ENCODE peak calls at places on chromosomes 13 and 19, in eight cellular contexts. One of them, this sample, is unnamed.
A peak's percentile ranks its signal among the peaks of the same experiment; 100 is the strongest.

GRCh38 chr19:18846862-18847515 is 15.2 kb downstream of the UPF1 start:
- DNase-seq in heart left ventricle: peak; percentile 75
- DNase-seq in BJ: no peak
- DNase-seq in lower lobe of right lung: peak; percentile 85
- DNase-seq in transverse colon: peak; percentile 80
- DNase-seq in colonic mucosa: peak; percentile 76
- DNase-seq in Karpas-422: peak; percentile 83
- DNase-seq in effector memory CD4-positive, alpha-beta T cell: peak; percentile 33
- DNase-seq in this sample: peak; percentile 78

GRCh38 chr19:2344381-2344870 is 15.6 kb upstream of the TMPRSS9 start:
- DNase-seq in BJ: no peak
- DNase-seq in lower lobe of right lung: peak; percentile 33
- DNase-seq in effector memory CD4-positive, alpha-beta T cell: no peak
- DNase-seq in colonic mucosa: no peak
- DNase-seq in Karpas-422: no peak
- DNase-seq in transverse colon: no peak
- DNase-seq in heart left ventricle: no peak
- DNase-seq in this sample: no peak

GRCh38 chr19:29383696-29384095 is 142.1 kb upstream of the VSTM2B start:
- DNase-seq in transverse colon: no peak
- DNase-seq in heart left ventricle: no peak
- DNase-seq in BJ: no peak
- DNase-seq in effector memory CD4-positive, alpha-beta T cell: no peak
- DNase-seq in colonic mucosa: no peak
- DNase-seq in Karpas-422: no peak
- DNase-seq in lower lobe of right lung: no peak
- DNase-seq in this sample: no peak

GRCh38 chr13:37934339-37935191 is 65.0 kb upstream of the TRPC4 start:
- DNase-seq in heart left ventricle: no peak
- DNase-seq in colonic mucosa: no peak
- DNase-seq in BJ: no peak
- DNase-seq in lower lobe of right lung: no peak
- DNase-seq in effector memory CD4-positive, alpha-beta T cell: no peak
- DNase-seq in transverse colon: no peak
- DNase-seq in Karpas-422: no peak
- DNase-seq in this sample: no peak

GRCh38 chr19:23992348-23992747 is 77.7 kb downstream of the ZNF726 start:
- DNase-seq in transverse colon: no peak
- DNase-seq in effector memory CD4-positive, alpha-beta T cell: no peak
- DNase-seq in Karpas-422: no peak
- DNase-seq in heart left ventricle: no peak
- DNase-seq in lower lobe of right lung: no peak
- DNase-seq in BJ: no peak
- DNase-seq in colonic mucosa: no peak
- DNase-seq in this sample: no peak

GRCh38 chr19:277581-278165 is 13.5 kb downstream of the PLPP2 start:
- DNase-seq in BJ: no peak
- DNase-seq in Karpas-422: no peak
- DNase-seq in colonic mucosa: no peak
- DNase-seq in lower lobe of right lung: no peak
- DNase-seq in transverse colon: no peak
- DNase-seq in effector memory CD4-positive, alpha-beta T cell: no peak
- DNase-seq in heart left ventricle: no peak
- DNase-seq in this sample: no peak

GRCh38 chr13:46278474-46278873 is 66.7 kb downstream of the LRRC63 start:
- DNase-seq in transverse colon: no peak
- DNase-seq in colonic mucosa: no peak
- DNase-seq in effector memory CD4-positive, alpha-beta T cell: no peak
- DNase-seq in heart left ventricle: no peak
- DNase-seq in BJ: no peak
- DNase-seq in Karpas-422: no peak
- DNase-seq in lower lobe of right lung: no peak
- DNase-seq in this sample: no peak

GRCh38 chr19:6947745-6948144 is 60.4 kb downstream of the ADGRE1 start:
- DNase-seq in lower lobe of right lung: no peak
- DNase-seq in BJ: no peak
- DNase-seq in Karpas-422: no peak
- DNase-seq in effector memory CD4-positive, alpha-beta T cell: no peak
- DNase-seq in heart left ventricle: no peak
- DNase-seq in transverse colon: no peak
- DNase-seq in colonic mucosa: no peak
- DNase-seq in this sample: no peak

GRCh38 chr19:34120846-34121639 is 51.3 kb upstream of the LSM14A start:
- DNase-seq in transverse colon: no peak
- DNase-seq in heart left ventricle: no peak
- DNase-seq in lower lobe of right lung: no peak
- DNase-seq in effector memory CD4-positive, alpha-beta T cell: peak; percentile 6
- DNase-seq in colonic mucosa: peak; percentile 21
- DNase-seq in BJ: no peak
- DNase-seq in Karpas-422: peak; percentile 78
- DNase-seq in this sample: no peak

GRCh38 chr19:54905908-54906511 is at the start of gene NCR1:
- DNase-seq in lower lobe of right lung: no peak
- DNase-seq in transverse colon: no peak
- DNase-seq in heart left ventricle: no peak
- DNase-seq in colonic mucosa: no peak
- DNase-seq in BJ: no peak
- DNase-seq in effector memory CD4-positive, alpha-beta T cell: no peak
- DNase-seq in Karpas-422: no peak
- DNase-seq in this sample: no peak

GRCh38 chr19:34983786-34984185 is 16.3 kb upstream of the GRAMD1A start:
- DNase-seq in Karpas-422: no peak
- DNase-seq in effector memory CD4-positive, alpha-beta T cell: no peak
- DNase-seq in heart left ventricle: no peak
- DNase-seq in transverse colon: no peak
- DNase-seq in BJ: no peak
- DNase-seq in colonic mucosa: no peak
- DNase-seq in lower lobe of right lung: no peak
- DNase-seq in this sample: no peak

GRCh38 chr13:98372886-98373285 is 195.8 kb upstream of the RNF113B start:
- DNase-seq in Karpas-422: no peak
- DNase-seq in heart left ventricle: no peak
- DNase-seq in effector memory CD4-positive, alpha-beta T cell: no peak
- DNase-seq in colonic mucosa: no peak
- DNase-seq in BJ: peak; percentile 28
- DNase-seq in transverse colon: no peak
- DNase-seq in lower lobe of right lung: no peak
- DNase-seq in this sample: no peak

DNA sequence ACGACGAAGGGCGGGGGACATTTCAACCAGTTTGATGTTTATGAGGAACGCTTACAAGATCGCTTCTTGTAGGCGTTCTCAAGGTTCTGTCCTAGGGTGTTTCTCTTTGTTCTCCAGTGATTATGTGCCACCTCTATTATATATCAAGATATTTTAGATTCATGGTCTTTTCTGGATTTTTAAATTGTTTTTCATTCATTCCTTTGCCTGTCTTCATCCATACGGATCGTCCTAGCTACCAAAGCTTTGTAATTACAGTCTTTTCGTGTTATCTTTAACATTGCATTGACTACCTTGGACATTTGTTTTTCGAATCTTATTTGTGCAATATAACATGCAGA is 342 bp upstream of the EID2 start:
- DNase-seq in Karpas-422: no peak
- DNase-seq in lower lobe of right lung: no peak
- DNase-seq in transverse colon: no peak
- DNase-seq in colonic mucosa: no peak
- DNase-seq in heart left ventricle: no peak
- DNase-seq in BJ: no peak
- DNase-seq in effector memory CD4-positive, alpha-beta T cell: no peak
- DNase-seq in this sample: no peak
- H3K4me3 ChIP-seq in Karpas-422: peak overlapping the region; percentile 70
- H3K4me3 ChIP-seq in lower lobe of right lung: peak overlapping the region; percentile 79
- H3K4me3 ChIP-seq in transverse colon: no peak overlapping the region
- H3K4me3 ChIP-seq in colonic mucosa: no peak overlapping the region
- H3K4me3 ChIP-seq in heart left ventricle: no peak overlapping the region
- H3K4me3 ChIP-seq in BJ: peak overlapping the region; percentile 87
- H3K4me3 ChIP-seq in effector memory CD4-positive, alpha-beta T cell: peak overlapping the region; percentile 97
- H3K4me3 ChIP-seq in this sample: peak overlapping the region; percentile 63

DNA sequence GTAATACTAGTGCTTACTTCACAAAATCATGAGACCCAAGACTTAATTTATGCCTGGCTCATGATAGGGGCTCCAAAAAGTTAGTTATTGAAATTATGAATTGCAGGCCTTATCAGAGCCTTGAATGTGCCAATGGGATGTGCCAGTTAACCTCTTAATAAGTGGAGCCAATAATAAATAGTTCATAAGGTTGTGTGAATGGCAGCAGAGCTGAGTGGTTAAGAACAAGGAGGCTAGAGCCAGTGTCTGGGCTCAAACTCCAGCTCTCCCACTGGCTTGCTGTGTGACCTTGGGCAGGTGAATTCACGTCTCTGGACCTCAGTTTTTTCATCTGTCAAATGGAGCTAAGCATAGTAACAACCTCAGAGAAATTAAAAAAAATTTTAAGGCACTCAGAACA is 133.7 kb downstream of the IER2 start:
- DNase-seq in Karpas-422: no peak
- DNase-seq in heart left ventricle: no peak
- DNase-seq in transverse colon: no peak
- DNase-seq in colonic mucosa: no peak
- DNase-seq in effector memory CD4-positive, alpha-beta T cell: no peak
- DNase-seq in lower lobe of right lung: no peak
- DNase-seq in BJ: no peak
- DNase-seq in this sample: no peak
- H3K36me3 ChIP-seq in Karpas-422: no peaks in the 10 kb centered on the region
- H3K36me3 ChIP-seq in heart left ventricle: no peaks in the 10 kb centered on the region
- H3K36me3 ChIP-seq in transverse colon: no peaks in the 10 kb centered on the region
- H3K36me3 ChIP-seq in colonic mucosa: no peaks in the 10 kb centered on the region
- H3K36me3 ChIP-seq in effector memory CD4-positive, alpha-beta T cell: no peaks in the 10 kb centered on the region
- H3K36me3 ChIP-seq in lower lobe of right lung: no peaks in the 10 kb centered on the region
- H3K36me3 ChIP-seq in BJ: no peaks in the 10 kb centered on the region
- H3K36me3 ChIP-seq in this sample: no peaks in the 10 kb centered on the region

GRCh38 chr19:38303517-38304351 is at the start of gene C19orf33:
- DNase-seq in lower lobe of right lung: peak; percentile 88
- DNase-seq in colonic mucosa: peak; percentile 92
- DNase-seq in transverse colon: peak; percentile 93
- DNase-seq in BJ: no peak
- DNase-seq in effector memory CD4-positive, alpha-beta T cell: no peak
- DNase-seq in Karpas-422: no peak
- DNase-seq in heart left ventricle: peak; percentile 52
- DNase-seq in this sample: no peak
- H3K4me3 ChIP-seq in lower lobe of right lung: peak within 1 kb of the TSS; percentile 53
- H3K4me3 ChIP-seq in colonic mucosa: peak within 1 kb of the TSS; percentile 42
- H3K4me3 ChIP-seq in transverse colon: peak within 1 kb of the TSS; percentile 49
- H3K4me3 ChIP-seq in BJ: no peak within 1 kb of the TSS
- H3K4me3 ChIP-seq in effector memory CD4-positive, alpha-beta T cell: no peak within 1 kb of the TSS
- H3K4me3 ChIP-seq in Karpas-422: no peak within 1 kb of the TSS
- H3K4me3 ChIP-seq in heart left ventricle: no peak within 1 kb of the TSS
- H3K4me3 ChIP-seq in this sample: no peak within 1 kb of the TSS

GRCh38 chr13:79404361-79404760 is 1.7 kb downstream of the RBM26 start:
- DNase-seq in colonic mucosa: no peak
- DNase-seq in Karpas-422: no peak
- DNase-seq in lower lobe of right lung: no peak
- DNase-seq in effector memory CD4-positive, alpha-beta T cell: no peak
- DNase-seq in transverse colon: no peak
- DNase-seq in BJ: no peak
- DNase-seq in heart left ventricle: no peak
- DNase-seq in this sample: no peak

GRCh38 chr13:79402679-79403078 is 3.4 kb downstream of the RBM26 start:
- DNase-seq in effector memory CD4-positive, alpha-beta T cell: no peak
- DNase-seq in heart left ventricle: no peak
- DNase-seq in Karpas-422: no peak
- DNase-seq in colonic mucosa: no peak
- DNase-seq in BJ: no peak
- DNase-seq in lower lobe of right lung: no peak
- DNase-seq in transverse colon: no peak
- DNase-seq in this sample: no peak

GRCh38 chr13:79401259-79402071 is 4.6 kb downstream of the RBM26 start:
- DNase-seq in Karpas-422: peak; percentile 61
- DNase-seq in colonic mucosa: no peak
- DNase-seq in effector memory CD4-positive, alpha-beta T cell: no peak
- DNase-seq in lower lobe of right lung: no peak
- DNase-seq in transverse colon: no peak
- DNase-seq in heart left ventricle: no peak
- DNase-seq in BJ: no peak
- DNase-seq in this sample: no peak

GRCh38 chr13:79402074-79402635 is 3.9 kb downstream of the RBM26 start:
- DNase-seq in effector memory CD4-positive, alpha-beta T cell: no peak
- DNase-seq in Karpas-422: no peak
- DNase-seq in lower lobe of right lung: no peak
- DNase-seq in transverse colon: no peak
- DNase-seq in heart left ventricle: no peak
- DNase-seq in colonic mucosa: no peak
- DNase-seq in BJ: no peak
- DNase-seq in this sample: no peak

DNA sequence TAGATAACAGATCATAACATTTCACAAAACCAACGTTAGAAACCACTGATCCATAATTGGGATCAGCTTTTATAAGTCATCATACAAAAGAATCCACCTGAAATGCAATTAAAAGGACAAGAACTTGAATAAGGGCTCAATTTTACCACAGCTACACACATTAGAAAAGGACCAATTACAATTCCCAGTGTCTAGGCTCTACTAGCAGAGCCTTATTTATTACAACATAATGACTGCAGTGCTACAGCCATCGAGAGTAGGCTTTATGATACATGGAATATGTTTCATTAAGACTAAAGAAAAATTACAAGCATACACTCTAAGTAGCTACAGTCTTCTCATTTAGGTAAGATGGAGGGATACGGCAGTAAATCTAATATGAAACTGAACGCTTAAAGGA is 2.9 kb downstream of the RBM26 start:
- DNase-seq in colonic mucosa: no peak
- DNase-seq in effector memory CD4-positive, alpha-beta T cell: no peak
- DNase-seq in BJ: no peak
- DNase-seq in Karpas-422: no peak
- DNase-seq in transverse colon: no peak
- DNase-seq in lower lobe of right lung: no peak
- DNase-seq in heart left ventricle: no peak
- DNase-seq in this sample: no peak
- H3K36me3 ChIP-seq in colonic mucosa: no peaks in the 10 kb centered on the region
- H3K36me3 ChIP-seq in effector memory CD4-positive, alpha-beta T cell: no peaks in the 10 kb centered on the region
- H3K36me3 ChIP-seq in BJ: no peaks in the 10 kb centered on the region
- H3K36me3 ChIP-seq in Karpas-422: peaks cover 41% of the 10 kb centered on the region
- H3K36me3 ChIP-seq in transverse colon: no peaks in the 10 kb centered on the region
- H3K36me3 ChIP-seq in lower lobe of right lung: peaks cover 17% of the 10 kb centered on the region
- H3K36me3 ChIP-seq in heart left ventricle: no peaks in the 10 kb centered on the region
- H3K36me3 ChIP-seq in this sample: no peaks in the 10 kb centered on the region

GRCh38 chr13:70568571-70568970 is 460.3 kb upstream of the KLHL1 start:
- DNase-seq in effector memory CD4-positive, alpha-beta T cell: no peak
- DNase-seq in colonic mucosa: peak; percentile 21
- DNase-seq in lower lobe of right lung: no peak
- DNase-seq in heart left ventricle: no peak
- DNase-seq in transverse colon: no peak
- DNase-seq in BJ: peak; percentile 0
- DNase-seq in Karpas-422: peak; percentile 74
- DNase-seq in this sample: no peak
- H3K4me3 ChIP-seq in effector memory CD4-positive, alpha-beta T cell: no peak overlapping the region
- H3K4me3 ChIP-seq in colonic mucosa: no peak overlapping the region
- H3K4me3 ChIP-seq in lower lobe of right lung: no peak overlapping the region
- H3K4me3 ChIP-seq in heart left ventricle: no peak overlapping the region
- H3K4me3 ChIP-seq in transverse colon: no peak overlapping the region
- H3K4me3 ChIP-seq in BJ: no peak overlapping the region
- H3K4me3 ChIP-seq in Karpas-422: no peak overlapping the region
- H3K4me3 ChIP-seq in this sample: no peak overlapping the region

This sample was measured in uterus.